ENCODE peak calls at places on chromosomes 3 and 15, in eight cellular contexts. One of them, this sample, is unnamed.
A peak's percentile ranks its signal among the peaks of the same experiment; 100 is the strongest.

GRCh38 chr3:94673891-94674290 is 611.0 kb downstream of the NSUN3 start:
- DNase-seq in GM12878: no peak
- DNase-seq in H1: no peak
- DNase-seq in spleen: no peak
- DNase-seq in K562: no peak
- DNase-seq in HCT116: no peak
- DNase-seq in GM23338: no peak
- DNase-seq in transverse colon: no peak
- DNase-seq in this sample: no peak

GRCh38 chr3:86519819-86520218 is 471.1 kb downstream of the VGLL3 start:
- DNase-seq in GM12878: no peak
- DNase-seq in H1: no peak
- DNase-seq in spleen: no peak
- DNase-seq in K562: no peak
- DNase-seq in HCT116: no peak
- DNase-seq in GM23338: no peak
- DNase-seq in transverse colon: no peak
- DNase-seq in this sample: no peak

GRCh38 chr15:74422723-74423442 is 10.9 kb downstream of the SEMA7A start:
- DNase-seq in GM12878: no peak
- DNase-seq in H1: no peak
- DNase-seq in spleen: peak; percentile 83
- DNase-seq in K562: no peak
- DNase-seq in HCT116: no peak
- DNase-seq in GM23338: peak; percentile 43
- DNase-seq in transverse colon: no peak
- DNase-seq in this sample: peak; percentile 30

GRCh38 chr3:9970020-9970652 is 16.5 kb downstream of the EMC3 start:
- DNase-seq in GM12878: no peak
- DNase-seq in H1: no peak
- DNase-seq in spleen: no peak
- DNase-seq in K562: no peak
- DNase-seq in HCT116: no peak
- DNase-seq in GM23338: no peak
- DNase-seq in transverse colon: no peak
- DNase-seq in this sample: peak; percentile 17

GRCh38 chr15:97692317-97693015 is 268.0 kb upstream of the ARRDC4 start:
- DNase-seq in GM12878: no peak
- DNase-seq in H1: no peak
- DNase-seq in spleen: no peak
- DNase-seq in K562: no peak
- DNase-seq in HCT116: no peak
- DNase-seq in GM23338: no peak
- DNase-seq in transverse colon: no peak
- DNase-seq in this sample: peak; percentile 2

GRCh38 chr3:50450135-50450911 is 53.1 kb downstream of the CACNA2D2 start:
- DNase-seq in GM12878: no peak
- DNase-seq in H1: no peak
- DNase-seq in spleen: peak; percentile 90
- DNase-seq in K562: no peak
- DNase-seq in HCT116: no peak
- DNase-seq in GM23338: peak; percentile 56
- DNase-seq in transverse colon: peak; percentile 66
- DNase-seq in this sample: peak; percentile 94

GRCh38 chr15:70059476-70060213 is 38.1 kb downstream of the TLE3 start:
- DNase-seq in GM12878: no peak
- DNase-seq in H1: no peak
- DNase-seq in spleen: peak; percentile 59
- DNase-seq in K562: no peak
- DNase-seq in HCT116: no peak
- DNase-seq in GM23338: no peak
- DNase-seq in transverse colon: no peak
- DNase-seq in this sample: no peak

GRCh38 chr3:148861277-148861869 is 3.7 kb upstream of the CPA3 start:
- DNase-seq in GM12878: no peak
- DNase-seq in H1: no peak
- DNase-seq in spleen: no peak
- DNase-seq in K562: peak; percentile 49
- DNase-seq in HCT116: peak; percentile 40
- DNase-seq in GM23338: peak; percentile 52
- DNase-seq in transverse colon: no peak
- DNase-seq in this sample: no peak

GRCh38 chr3:36843065-36844051 is 79.0 kb upstream of the DCLK3 start:
- DNase-seq in GM12878: peak; percentile 15
- DNase-seq in H1: peak; percentile 79
- DNase-seq in spleen: no peak
- DNase-seq in K562: peak; percentile 62
- DNase-seq in HCT116: peak; percentile 62
- DNase-seq in GM23338: peak; percentile 85
- DNase-seq in transverse colon: no peak
- DNase-seq in this sample: no peak

GRCh38 chr3:72224804-72225509 is 440.0 kb upstream of the PROK2 start:
- DNase-seq in GM12878: no peak
- DNase-seq in H1: no peak
- DNase-seq in spleen: no peak
- DNase-seq in K562: peak; percentile 14
- DNase-seq in HCT116: no peak
- DNase-seq in GM23338: no peak
- DNase-seq in transverse colon: no peak
- DNase-seq in this sample: no peak

GRCh38 chr3:110414851-110415250 is 656.8 kb upstream of the NECTIN3 start:
- DNase-seq in GM12878: no peak
- DNase-seq in H1: no peak
- DNase-seq in spleen: no peak
- DNase-seq in K562: no peak
- DNase-seq in HCT116: peak; percentile 73
- DNase-seq in GM23338: no peak
- DNase-seq in transverse colon: no peak
- DNase-seq in this sample: no peak

GRCh38 chr3:48068886-48069285 is 52.7 kb upstream of the MAP4 start:
- DNase-seq in GM12878: no peak
- DNase-seq in H1: no peak
- DNase-seq in spleen: no peak
- DNase-seq in K562: no peak
- DNase-seq in HCT116: no peak
- DNase-seq in GM23338: no peak
- DNase-seq in transverse colon: no peak
- DNase-seq in this sample: no peak

GRCh38 chr15:78629031-78629715 is 8.4 kb upstream of the CHRNA3 start:
- DNase-seq in GM12878: no peak
- DNase-seq in H1: no peak
- DNase-seq in spleen: no peak
- DNase-seq in K562: no peak
- DNase-seq in HCT116: no peak
- DNase-seq in GM23338: no peak
- DNase-seq in transverse colon: no peak
- DNase-seq in this sample: no peak

GRCh38 chr3:149967067-149967685 is 3.5 kb downstream of the PFN2 start:
- DNase-seq in GM12878: no peak
- DNase-seq in H1: no peak
- DNase-seq in spleen: no peak
- DNase-seq in K562: peak; percentile 19
- DNase-seq in HCT116: peak; percentile 35
- DNase-seq in GM23338: peak; percentile 58
- DNase-seq in transverse colon: no peak
- DNase-seq in this sample: no peak

GRCh38 chr3:49339593-49339946 is 283 bp downstream of the USP4 start:
- DNase-seq in GM12878: no peak
- DNase-seq in H1: peak; percentile 66
- DNase-seq in spleen: peak; percentile 89
- DNase-seq in K562: peak; percentile 68
- DNase-seq in HCT116: no peak
- DNase-seq in GM23338: peak; percentile 79
- DNase-seq in transverse colon: peak; percentile 29
- DNase-seq in this sample: peak; percentile 86

GRCh38 chr15:89486726-89487050 is 9.7 kb downstream of the RHCG start:
- DNase-seq in GM12878: no peak
- DNase-seq in H1: peak; percentile 77
- DNase-seq in spleen: no peak
- DNase-seq in K562: peak; percentile 74
- DNase-seq in HCT116: no peak
- DNase-seq in GM23338: peak; percentile 69
- DNase-seq in transverse colon: peak; percentile 43
- DNase-seq in this sample: peak; percentile 90

GRCh38 chr3:775178-775885 is 317.5 kb upstream of the CNTN6 start:
- DNase-seq in GM12878: no peak
- DNase-seq in H1: no peak
- DNase-seq in spleen: no peak
- DNase-seq in K562: no peak
- DNase-seq in HCT116: no peak
- DNase-seq in GM23338: no peak
- DNase-seq in transverse colon: no peak
- DNase-seq in this sample: no peak

GRCh38 chr3:195068481-195069080 is 202.4 kb downstream of the XXYLT1 start:
- DNase-seq in GM12878: no peak
- DNase-seq in H1: no peak
- DNase-seq in spleen: peak; percentile 36
- DNase-seq in K562: no peak
- DNase-seq in HCT116: no peak
- DNase-seq in GM23338: no peak
- DNase-seq in transverse colon: peak; percentile 2
- DNase-seq in this sample: no peak

GRCh38 chr3:190205739-190206138 is 85.0 kb upstream of the P3H2 start:
- DNase-seq in GM12878: peak; percentile 42
- DNase-seq in H1: no peak
- DNase-seq in spleen: no peak
- DNase-seq in K562: no peak
- DNase-seq in HCT116: no peak
- DNase-seq in GM23338: no peak
- DNase-seq in transverse colon: no peak
- DNase-seq in this sample: no peak

GRCh38 chr3:123134671-123135070 is 67.1 kb upstream of the SEC22A start:
- DNase-seq in GM12878: no peak
- DNase-seq in H1: no peak
- DNase-seq in spleen: peak; percentile 41
- DNase-seq in K562: no peak
- DNase-seq in HCT116: no peak
- DNase-seq in GM23338: no peak
- DNase-seq in transverse colon: no peak
- DNase-seq in this sample: no peak
- TF ChIP-seq POLR2AphosphoS5 in GM12878: no peak
- TF ChIP-seq POLR2AphosphoS5 in H1: no peak
- TF ChIP-seq POLR2AphosphoS5 in spleen: no peak
- TF ChIP-seq POLR2AphosphoS5 in K562: no peak
- TF ChIP-seq POLR2AphosphoS5 in HCT116: no peak
- TF ChIP-seq POLR2AphosphoS5 in GM23338: no peak
- TF ChIP-seq POLR2AphosphoS5 in transverse colon: no peak
- TF ChIP-seq POLR2AphosphoS5 in this sample: no peak

GRCh38 chr3:41915353-41915752 is 46.5 kb downstream of the ULK4 start:
- DNase-seq in GM12878: no peak
- DNase-seq in H1: no peak
- DNase-seq in spleen: no peak
- DNase-seq in K562: no peak
- DNase-seq in HCT116: no peak
- DNase-seq in GM23338: no peak
- DNase-seq in transverse colon: no peak
- DNase-seq in this sample: no peak
- H3K4me1 ChIP-seq in GM12878: no peaks in the 10 kb centered on the region
- H3K4me1 ChIP-seq in H1: no peaks in the 10 kb centered on the region
- H3K4me1 ChIP-seq in spleen: no peaks in the 10 kb centered on the region
- H3K4me1 ChIP-seq in K562: no peaks in the 10 kb centered on the region
- H3K4me1 ChIP-seq in HCT116: no peaks in the 10 kb centered on the region
- H3K4me1 ChIP-seq in GM23338: no peaks in the 10 kb centered on the region
- H3K4me1 ChIP-seq in transverse colon: no peaks in the 10 kb centered on the region
- H3K4me1 ChIP-seq in this sample: no peaks in the 10 kb centered on the region

GRCh38 chr3:5314897-5315296 is 127.4 kb downstream of the EDEM1 start:
- DNase-seq in GM12878: no peak
- DNase-seq in H1: no peak
- DNase-seq in spleen: no peak
- DNase-seq in K562: no peak
- DNase-seq in HCT116: no peak
- DNase-seq in GM23338: no peak
- DNase-seq in transverse colon: no peak
- DNase-seq in this sample: no peak

GRCh38 chr3:5310509-5310908 is 123.0 kb downstream of the EDEM1 start:
- DNase-seq in GM12878: no peak
- DNase-seq in H1: no peak
- DNase-seq in spleen: no peak
- DNase-seq in K562: no peak
- DNase-seq in HCT116: no peak
- DNase-seq in GM23338: no peak
- DNase-seq in transverse colon: no peak
- DNase-seq in this sample: no peak

GRCh38 chr3:5309181-5309580 is 121.7 kb downstream of the EDEM1 start:
- DNase-seq in GM12878: no peak
- DNase-seq in H1: no peak
- DNase-seq in spleen: no peak
- DNase-seq in K562: no peak
- DNase-seq in HCT116: no peak
- DNase-seq in GM23338: no peak
- DNase-seq in transverse colon: no peak
- DNase-seq in this sample: no peak

GRCh38 chr3:5309602-5310001 is 122.1 kb downstream of the EDEM1 start:
- DNase-seq in GM12878: no peak
- DNase-seq in H1: no peak
- DNase-seq in spleen: no peak
- DNase-seq in K562: no peak
- DNase-seq in HCT116: no peak
- DNase-seq in GM23338: no peak
- DNase-seq in transverse colon: no peak
- DNase-seq in this sample: no peak

DNA sequence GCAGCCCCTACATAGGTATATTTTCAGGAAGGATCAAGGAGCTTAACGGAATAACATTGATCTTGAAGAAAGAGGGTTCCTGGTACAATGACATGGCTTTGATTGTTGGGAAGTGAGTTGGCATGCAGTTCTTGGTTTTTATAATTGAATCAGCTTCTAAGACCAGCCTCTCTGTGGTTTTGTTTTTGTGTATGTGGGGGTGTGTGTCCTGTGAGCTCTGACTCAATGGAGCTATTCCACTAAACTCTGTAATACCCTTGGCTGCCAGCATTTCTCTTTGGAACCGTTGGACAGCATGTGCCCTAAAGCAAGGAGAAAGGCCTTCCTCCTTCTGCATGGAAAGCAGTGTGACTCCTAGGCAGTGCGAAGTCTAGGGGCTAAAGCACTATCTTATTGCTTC is 124.8 kb downstream of the EDEM1 start:
- DNase-seq in GM12878: no peak
- DNase-seq in H1: no peak
- DNase-seq in spleen: no peak
- DNase-seq in K562: no peak
- DNase-seq in HCT116: no peak
- DNase-seq in GM23338: no peak
- DNase-seq in transverse colon: no peak
- DNase-seq in this sample: no peak
- TF ChIP-seq POLR2AphosphoS5 in GM12878: no peak
- TF ChIP-seq POLR2AphosphoS5 in H1: no peak
- TF ChIP-seq POLR2AphosphoS5 in spleen: no peak
- TF ChIP-seq POLR2AphosphoS5 in K562: no peak
- TF ChIP-seq POLR2AphosphoS5 in HCT116: no peak
- TF ChIP-seq POLR2AphosphoS5 in GM23338: no peak
- TF ChIP-seq POLR2AphosphoS5 in transverse colon: no peak
- TF ChIP-seq POLR2AphosphoS5 in this sample: no peak

GRCh38 chr15:60390931-60391501 is 6.8 kb downstream of the ANXA2 start:
- DNase-seq in GM12878: no peak
- DNase-seq in H1: no peak
- DNase-seq in spleen: no peak
- DNase-seq in K562: no peak
- DNase-seq in HCT116: peak; percentile 87
- DNase-seq in GM23338: peak; percentile 61
- DNase-seq in transverse colon: peak; percentile 70
- DNase-seq in this sample: peak; percentile 53
- H3K4me1 ChIP-seq in GM12878: peaks cover 6% of the 10 kb centered on the region
- H3K4me1 ChIP-seq in H1: peaks cover 16% of the 10 kb centered on the region
- H3K4me1 ChIP-seq in spleen: peaks cover 75% of the 10 kb centered on the region
- H3K4me1 ChIP-seq in K562: peaks cover 28% of the 10 kb centered on the region
- H3K4me1 ChIP-seq in HCT116: peaks cover 97% of the 10 kb centered on the region
- H3K4me1 ChIP-seq in GM23338: peaks cover 51% of the 10 kb centered on the region
- H3K4me1 ChIP-seq in transverse colon: peaks cover 72% of the 10 kb centered on the region
- H3K4me1 ChIP-seq in this sample: peaks cover 86% of the 10 kb centered on the region

GRCh38 chr3:123446610-123447109 is 2.2 kb downstream of the ADCY5 start:
- DNase-seq in GM12878: no peak
- DNase-seq in H1: no peak
- DNase-seq in spleen: peak; percentile 44
- DNase-seq in K562: no peak
- DNase-seq in HCT116: no peak
- DNase-seq in GM23338: no peak
- DNase-seq in transverse colon: no peak
- DNase-seq in this sample: no peak
- TF ChIP-seq POLR2AphosphoS5 in GM12878: no peak
- TF ChIP-seq POLR2AphosphoS5 in H1: no peak
- TF ChIP-seq POLR2AphosphoS5 in spleen: no peak
- TF ChIP-seq POLR2AphosphoS5 in K562: no peak
- TF ChIP-seq POLR2AphosphoS5 in HCT116: no peak
- TF ChIP-seq POLR2AphosphoS5 in GM23338: no peak
- TF ChIP-seq POLR2AphosphoS5 in transverse colon: no peak
- TF ChIP-seq POLR2AphosphoS5 in this sample: no peak

This sample was measured in upper lobe of left lung.